ENCODE peak calls at places on chromosomes 1 and 21, in eight cellular contexts. S, R, Q, E, U, F, G and W are unnamed samples.

GRCh38 chr1:78096976-78097375 is 51.2 kb downstream of the GIPC2 start:
- DNase-seq in R (no peak), E (no peak), S (no peak), G (no peak), U (no peak), Q (no peak), F (no peak), W (no peak)

GRCh38 chr21:41861987-41862386 is 17.2 kb downstream of the PRDM15 start:
- DNase-seq in F (no peak), S (no peak), E (no peak), U (no peak), R (no peak), G (no peak), Q (no peak), W (peak)

GRCh38 chr1:187476671-187477070 is 647.9 kb downstream of the PLA2G4A start:
- DNase-seq in R (no peak), G (no peak), F (peak), E (no peak), U (no peak), S (no peak), Q (peak), W (no peak)

GRCh38 chr1:201585901-201586300 is 47.0 kb downstream of the NAV1 start:
- DNase-seq in S (no peak), U (no peak), Q (no peak), E (no peak), R (no peak), F (no peak), G (no peak), W (no peak)

GRCh38 chr21:45780647-45781046 is 137.1 kb downstream of the PCBP3 start:
- DNase-seq in Q (no peak), G (no peak), R (no peak), E (no peak), S (no peak), F (no peak), U (no peak), W (no peak)

GRCh38 chr1:2990376-2991115 is 30.7 kb upstream of the ACTRT2 start:
- DNase-seq in E (no peak), S (no peak), Q (no peak), U (no peak), R (no peak), G (no peak), F (no peak), W (no peak)

GRCh38 chr21:42360317-42360716 is 6.0 kb downstream of the TFF1 start:
- DNase-seq in G (no peak), U (no peak), F (no peak), Q (no peak), S (no peak), R (no peak), E (no peak), W (no peak)

GRCh38 chr1:29671446-29671845 is 435.1 kb downstream of the PTPRU start:
- DNase-seq in F (no peak), U (no peak), Q (no peak), E (no peak), S (no peak), R (no peak), G (no peak), W (peak)

GRCh38 chr1:39110882-39111281 is 84.7 kb downstream of the NDUFS5 start:
- DNase-seq in F (peak), R (no peak), S (no peak), U (no peak), E (no peak), Q (peak), G (no peak), W (no peak)